ENCODE peak calls at places on chromosomes 7 and 10, in ten cellular contexts. R, S, V, N, L, U, O, B, Z and W are unnamed samples.

GRCh38 chr7:105689093-105689819 is 108.0 kb upstream of the EFCAB10 start:
- DNase-seq in R (no peak), S (no peak), V (no peak), N (no peak), L (no peak), U (no peak), O (no peak), B (peak), Z (no peak), W (no peak)

GRCh38 chr10:43968076-43968475 is 319.4 kb upstream of the ZNF32 start:
- DNase-seq in R (no peak), S (no peak), V (no peak), N (no peak), L (no peak), U (no peak), O (no peak), B (peak), Z (no peak), W (no peak)

GRCh38 chr7:115441033-115441432 is 519.1 kb downstream of the MDFIC start:
- DNase-seq in R (no peak), S (no peak), V (no peak), N (no peak), L (no peak), U (no peak), O (no peak), B (no peak), Z (no peak), W (no peak)

GRCh38 chr10:6643962-6644361 is 63.9 kb upstream of the PRKCQ start:
- DNase-seq in R (no peak), S (no peak), V (no peak), N (no peak), L (no peak), U (no peak), O (no peak), B (no peak), Z (no peak), W (no peak)

GRCh38 chr10:68957654-68958053 is 1.7 kb downstream of the DDX21 start:
- DNase-seq in R (peak), S (no peak), V (no peak), N (peak), L (no peak), U (no peak), O (no peak), B (no peak), Z (no peak), W (peak)

GRCh38 chr10:25912796-25913195 is 21.2 kb upstream of the MYO3A start:
- DNase-seq in R (no peak), S (no peak), V (no peak), N (no peak), L (no peak), U (no peak), O (no peak), B (no peak), Z (no peak), W (no peak)

GRCh38 chr7:147578196-147578595 is 1012.4 kb upstream of the C7orf33 start:
- DNase-seq in R (no peak), S (no peak), V (no peak), N (no peak), L (no peak), U (no peak), O (no peak), B (no peak), Z (no peak), W (no peak)

GRCh38 chr7:85102813-85103350 is 84.0 kb downstream of the SEMA3D start:
- DNase-seq in R (peak), S (no peak), V (no peak), N (peak), L (no peak), U (peak), O (no peak), B (no peak), Z (no peak), W (no peak)

GRCh38 chr7:5596046-5596895 is 172.6 kb upstream of the TNRC18 start:
- DNase-seq in R (peak), S (peak), V (peak), N (peak), L (peak), U (peak), O (peak), B (peak), Z (peak), W (peak)

GRCh38 chr10:4810093-4810492 is 15.9 kb upstream of the AKR1E2 start:
- DNase-seq in R (peak), S (no peak), V (no peak), N (no peak), L (no peak), U (no peak), O (no peak), B (no peak), Z (no peak), W (peak)

GRCh38 chr7:132904209-132904608 is 177.7 kb downstream of the CHCHD3 start:
- DNase-seq in R (no peak), S (no peak), V (no peak), N (no peak), L (no peak), U (no peak), O (no peak), B (no peak), Z (no peak), W (no peak)

GRCh38 chr7:17523813-17524741 is 225.6 kb downstream of the AHR start:
- DNase-seq in R (peak), S (peak), V (peak), N (peak), L (no peak), U (peak), O (no peak), B (no peak), Z (no peak), W (peak)

GRCh38 chr10:25831138-25831537 is 102.9 kb upstream of the MYO3A start:
- DNase-seq in R (no peak), S (no peak), V (no peak), N (no peak), L (no peak), U (no peak), O (no peak), B (no peak), Z (no peak), W (no peak)

GRCh38 chr10:104880655-104881222 is 239.6 kb downstream of the SORCS3 start:
- DNase-seq in R (no peak), S (no peak), V (no peak), N (no peak), L (no peak), U (no peak), O (no peak), B (no peak), Z (no peak), W (no peak)

GRCh38 chr7:129951076-129952011 is 1.4 kb downstream of the UBE2H start:
- DNase-seq in R (peak), S (peak), V (peak), N (peak), L (no peak), U (no peak), O (no peak), B (peak), Z (peak), W (peak)

GRCh38 chr10:34351161-34351560 is 463.9 kb downstream of the PARD3 start:
- DNase-seq in R (no peak), S (no peak), V (no peak), N (peak), L (no peak), U (no peak), O (no peak), B (no peak), Z (no peak), W (peak)

GRCh38 chr10:34345383-34345782 is 469.7 kb downstream of the PARD3 start:
- DNase-seq in R (no peak), S (no peak), V (no peak), N (no peak), L (no peak), U (no peak), O (no peak), B (no peak), Z (no peak), W (no peak)

GRCh38 chr10:34343764-34344163 is 471.3 kb downstream of the PARD3 start:
- DNase-seq in R (peak), S (no peak), V (no peak), N (peak), L (no peak), U (no peak), O (no peak), B (no peak), Z (no peak), W (no peak)

GRCh38 chr10:34346516-34347150 is 468.5 kb downstream of the PARD3 start:
- DNase-seq in R (no peak), S (peak), V (no peak), N (no peak), L (peak), U (no peak), O (no peak), B (no peak), Z (no peak), W (peak)

DNA sequence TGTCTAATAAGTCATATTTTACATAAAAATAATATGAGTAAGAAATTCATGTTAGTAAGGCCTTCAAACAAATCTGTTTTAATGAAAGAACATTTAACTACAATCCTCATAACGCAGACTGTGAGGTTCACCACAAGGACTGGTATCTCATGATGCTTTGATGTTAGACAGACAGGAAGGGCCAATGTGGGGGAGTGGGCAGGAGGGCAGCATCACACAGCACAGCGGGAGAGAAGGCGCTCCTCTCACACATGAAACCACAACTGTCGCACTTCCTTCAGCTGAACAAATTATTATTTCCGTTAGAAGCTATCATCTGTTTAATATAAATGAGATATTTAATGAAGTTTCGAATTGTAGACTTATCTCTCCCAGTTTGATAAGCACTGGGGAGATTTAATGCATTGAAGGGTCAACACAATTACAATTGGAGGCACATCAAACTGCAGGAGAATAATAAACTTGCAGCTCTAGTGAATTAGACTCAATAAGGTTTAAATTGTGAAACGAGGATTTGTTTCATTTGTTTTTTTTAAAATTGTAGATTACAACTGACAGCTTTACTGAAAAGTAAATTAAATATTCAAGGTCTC is 466.1 kb downstream of the PARD3 start:
- DNase-seq in R (no peak), S (no peak), V (no peak), N (no peak), L (no peak), U (no peak), O (no peak), B (no peak), Z (no peak), W (no peak)
- H3K4me3 ChIP-seq in R (no peak), S (no peak), V (no peak), N (no peak), L (no peak), U (no peak), O (no peak), B (no peak), Z (no peak), W (no peak)

GRCh38 chr7:99224263-99224947 is 16.5 kb upstream of the KPNA7 start:
- DNase-seq in R (peak), S (peak), V (peak), N (peak), L (no peak), U (no peak), O (no peak), B (no peak), Z (no peak), W (peak)
- H3K4me3 ChIP-seq in R (no peak), S (no peak), V (no peak), N (no peak), L (no peak), U (no peak), O (no peak), B (no peak), Z (no peak), W (no peak)

GRCh38 chr10:71582506-71582905 is 137.1 kb downstream of the C10orf105 start:
- DNase-seq in R (no peak), S (no peak), V (no peak), N (no peak), L (no peak), U (no peak), O (no peak), B (no peak), Z (no peak), W (no peak)
- H3K4me3 ChIP-seq in R (no peak), S (no peak), V (no peak), N (no peak), L (no peak), U (no peak), O (no peak), B (no peak), Z (no peak), W (no peak)

DNA sequence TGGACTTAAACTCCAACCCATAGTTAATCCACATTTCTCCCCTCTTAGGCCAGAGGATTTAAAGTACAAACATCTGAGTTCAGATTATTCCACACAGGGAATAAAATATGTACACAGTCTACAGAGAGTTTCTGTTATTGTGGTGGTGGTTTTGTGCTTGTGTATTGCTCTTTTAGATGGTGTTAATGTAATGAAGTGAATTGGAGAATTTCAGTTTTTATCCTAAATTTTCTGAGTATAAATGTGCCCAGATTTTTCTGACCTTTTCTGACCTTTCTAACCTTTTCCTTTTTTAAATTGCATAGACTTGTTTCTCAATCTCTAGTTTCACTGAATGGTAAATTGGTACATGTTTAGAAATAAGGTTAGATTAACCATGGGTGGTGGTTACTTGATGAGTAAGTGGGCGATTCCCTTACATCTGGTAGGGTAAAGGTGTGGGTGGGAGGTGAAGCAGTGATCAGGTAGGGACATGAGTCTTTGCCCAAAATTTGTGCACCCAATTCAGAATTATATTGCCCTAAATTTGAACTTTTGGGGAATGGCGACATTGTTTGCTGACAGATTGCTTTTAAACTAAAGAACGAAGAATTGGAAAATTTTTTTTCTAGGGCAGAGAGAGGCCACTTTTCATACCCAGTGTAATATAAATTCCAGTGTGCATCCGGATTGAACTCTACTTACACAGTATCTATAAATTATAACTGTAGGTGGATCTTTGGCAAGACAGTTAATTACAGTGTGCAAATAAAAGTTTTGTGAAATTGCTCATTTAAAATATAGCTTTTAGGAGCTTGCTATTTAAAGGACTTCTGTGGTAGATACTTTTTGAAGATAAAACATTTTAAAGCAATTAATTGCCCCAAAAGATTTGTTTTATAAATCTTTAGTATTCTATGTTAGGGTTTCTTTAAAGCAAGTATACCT is 62.2 kb downstream of the ST7 start:
- DNase-seq in R (no peak), S (no peak), V (no peak), N (no peak), L (no peak), U (no peak), O (no peak), B (no peak), Z (no peak), W (no peak)
- H3K4me3 ChIP-seq in R (no peak), S (peak), V (no peak), N (peak), L (no peak), U (no peak), O (no peak), B (no peak), Z (peak), W (peak)

GRCh38 chr7:101757879-101758278 is 59.5 kb upstream of the CUX1 start:
- DNase-seq in R (no peak), S (no peak), V (no peak), N (no peak), L (no peak), U (no peak), O (no peak), B (no peak), Z (no peak), W (no peak)

GRCh38 chr7:101753316-101753715 is 64.1 kb upstream of the CUX1 start:
- DNase-seq in R (no peak), S (no peak), V (no peak), N (no peak), L (no peak), U (no peak), O (no peak), B (no peak), Z (no peak), W (no peak)

GRCh38 chr7:101754432-101755159 is 62.8 kb upstream of the CUX1 start:
- DNase-seq in R (peak), S (peak), V (no peak), N (peak), L (no peak), U (no peak), O (peak), B (no peak), Z (peak), W (peak)
- H3K4me3 ChIP-seq in R (peak), S (no peak), V (no peak), N (peak), L (peak), U (peak), O (peak), B (no peak), Z (peak), W (peak)